ENCODE peak calls at places on chromosomes 12 and 14, in six cellular contexts. P, F, Q, M, G and K are unnamed samples.
A peak's percentile ranks its signal among the peaks of the same experiment; 100 is the strongest.

GRCh38 chr14:24390696-24391468 is 7.9 kb upstream of the NYNRIN start:
- DNase-seq in P (no peak), F (no peak), G (no peak), Q (no peak), M (no peak), K (no peak)

GRCh38 chr14:60594077-60594476 is 55.2 kb downstream of the SIX1 start:
- DNase-seq in F (no peak), M (no peak), P (no peak), Q (no peak), G (no peak), K (no peak)

GRCh38 chr12:54394281-54394719 is 9.8 kb upstream of the ZNF385A start:
- DNase-seq in G (peak; percentile 77), P (peak; percentile 68), Q (no peak), F (peak; percentile 96), M (no peak), K (peak; percentile 72)

GRCh38 chr12:105831372-105831771 is 307.4 kb downstream of the NUAK1 start:
- DNase-seq in P (no peak), G (no peak), M (no peak), Q (no peak), F (peak; percentile 4), K (no peak)

GRCh38 chr14:64107438-64107837 is 186.7 kb downstream of the ESR2 start:
- DNase-seq in F (no peak), M (no peak), Q (no peak), G (no peak), P (no peak), K (no peak)

GRCh38 chr12:106035421-106035820 is 103.3 kb downstream of the NUAK1 start:
- DNase-seq in Q (no peak), F (no peak), G (no peak), M (no peak), P (no peak), K (no peak)

GRCh38 chr12:26773313-26774104 is 59.5 kb downstream of the ITPR2 start:
- DNase-seq in Q (no peak), P (no peak), M (no peak), F (no peak), G (no peak), K (no peak)

GRCh38 chr12:19048943-19049342 is 80.6 kb upstream of the PLEKHA5 start:
- DNase-seq in M (no peak), Q (no peak), F (no peak), P (no peak), G (no peak), K (no peak)

GRCh38 chr12:1576410-1577240 is 17.8 kb downstream of the FBXL14 start:
- DNase-seq in P (no peak), F (peak; percentile 16), Q (peak; percentile 77), G (no peak), M (no peak), K (peak; percentile 94)

GRCh38 chr14:61107148-61107641 is 126.2 kb downstream of the SLC38A6 start:
- DNase-seq in P (no peak), F (no peak), G (peak; percentile 39), M (no peak), Q (peak; percentile 80), K (peak; percentile 86)

GRCh38 chr12:1608783-1609119 is 14.4 kb upstream of the FBXL14 start:
- DNase-seq in P (no peak), M (no peak), F (no peak), Q (no peak), G (no peak), K (peak; percentile 63)

GRCh38 chr12:22529281-22530060 is 14.9 kb downstream of the C2CD5 start:
- DNase-seq in M (no peak), P (peak; percentile 62), Q (no peak), G (no peak), F (peak; percentile 66), K (peak; percentile 22)

GRCh38 chr12:52949413-52950331 is 754 bp downstream of the KRT18 start:
- DNase-seq in Q (no peak), P (peak; percentile 95), G (no peak), F (peak; percentile 85), M (no peak), K (peak; percentile 79)

GRCh38 chr12:119669744-119670472 is 2.0 kb downstream of the PRKAB1 start:
- DNase-seq in M (no peak), P (no peak), F (no peak), Q (no peak), G (no peak), K (no peak)

GRCh38 chr14:96843137-96843536 is 46.0 kb downstream of the VRK1 start:
- DNase-seq in Q (no peak), F (no peak), G (no peak), M (no peak), P (no peak), K (no peak)

DNA sequence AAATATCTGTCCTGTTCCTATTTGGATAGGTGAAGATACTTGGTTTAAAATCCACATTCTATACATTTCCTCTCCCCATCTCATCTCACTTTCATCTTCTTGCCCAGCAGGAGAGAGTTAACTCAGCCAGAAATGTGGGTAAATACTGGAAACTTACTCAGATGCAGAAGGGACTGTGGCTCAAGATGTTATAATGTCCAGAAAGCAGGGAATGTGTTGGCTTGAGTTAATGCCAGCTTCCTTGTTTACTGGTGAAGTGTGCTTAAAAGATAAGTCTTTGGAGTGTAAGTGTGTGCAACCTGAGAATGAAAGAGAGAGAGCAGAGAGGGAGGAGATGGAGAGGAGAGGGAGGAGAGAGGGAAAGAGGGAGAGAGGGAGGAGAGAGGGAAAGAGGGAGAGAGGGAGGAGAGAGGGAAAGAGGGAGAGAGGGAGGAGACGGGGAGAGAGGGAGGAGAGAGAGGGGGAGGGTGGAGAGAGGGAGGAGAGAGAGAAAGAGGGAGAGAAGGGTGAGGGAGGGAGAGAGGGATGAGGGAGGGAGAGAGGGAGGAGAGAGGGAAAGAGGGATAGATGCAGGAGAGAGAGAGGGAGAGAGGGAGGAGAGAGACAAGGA is 22.0 kb upstream of the SNRPF start:
- DNase-seq in M (no peak), G (no peak), Q (no peak), P (peak; percentile 83), F (no peak), K (peak; percentile 78)
- H3K4me3 ChIP-seq in M (no peak overlapping the region), G (no peak overlapping the region), Q (no peak overlapping the region), P (peak overlapping the region; percentile 7), F (no peak overlapping the region), K (peak overlapping the region; percentile 33)

GRCh38 chr14:85234626-85235025 is 295.3 kb upstream of the FLRT2 start:
- DNase-seq in F (no peak), M (no peak), G (no peak), P (peak; percentile 26), Q (no peak), K (no peak)
- TF ChIP-seq CTCF in F (no peak), M (no peak), G (no peak), P (no peak), Q (no peak), K (no peak)

GRCh38 chr14:99273724-99274345 is 1.8 kb upstream of the BCL11B start:
- DNase-seq in P (peak; percentile 62), G (no peak), M (no peak), F (peak; percentile 42), Q (no peak), K (no peak)
- H3K4me3 ChIP-seq in P (peak overlapping the region; percentile 83), G (no peak overlapping the region), M (no peak overlapping the region), F (peak overlapping the region; percentile 79), Q (peak overlapping the region; percentile 36), K (peak overlapping the region; percentile 48)

GRCh38 chr12:83389237-83389996 is 702.7 kb downstream of the TMTC2 start:
- DNase-seq in Q (no peak), F (peak; percentile 80), P (peak; percentile 38), M (peak; percentile 66), G (no peak), K (no peak)
- TF ChIP-seq CTCF in Q (no peak), F (peak; percentile 66), P (peak; percentile 7), M (peak; percentile 26), G (no peak), K (no peak)

DNA sequence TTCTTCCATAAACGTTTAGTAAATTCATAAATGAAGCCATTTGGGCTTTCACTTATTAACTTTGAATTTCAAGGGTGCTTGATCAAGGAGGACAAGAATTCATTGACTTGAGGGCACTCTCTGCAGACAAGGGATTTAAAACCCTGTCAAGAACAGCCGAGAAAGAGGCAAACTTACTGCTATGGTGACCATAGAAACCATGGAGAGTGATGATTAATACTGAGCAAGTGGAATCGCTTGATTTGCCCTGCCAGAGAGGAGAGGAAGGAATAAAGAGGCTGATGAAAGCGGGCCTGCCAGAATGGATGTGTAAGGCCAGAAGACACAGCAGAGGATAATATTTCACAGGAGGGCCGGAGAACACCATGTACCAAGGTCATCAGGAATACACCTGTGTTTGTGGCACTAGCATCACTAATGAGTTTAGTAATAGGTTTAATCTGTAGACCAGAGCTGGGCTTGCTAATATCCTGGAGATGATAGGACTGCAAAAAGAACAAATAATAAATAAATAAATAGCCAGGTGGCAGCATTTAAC is 221.8 kb upstream of the DCN start:
- DNase-seq in M (no peak), P (no peak), G (no peak), Q (no peak), F (no peak), K (no peak)
- H3K4me3 ChIP-seq in M (no peak overlapping the region), P (no peak overlapping the region), G (no peak overlapping the region), Q (no peak overlapping the region), F (no peak overlapping the region), K (no peak overlapping the region)

DNA sequence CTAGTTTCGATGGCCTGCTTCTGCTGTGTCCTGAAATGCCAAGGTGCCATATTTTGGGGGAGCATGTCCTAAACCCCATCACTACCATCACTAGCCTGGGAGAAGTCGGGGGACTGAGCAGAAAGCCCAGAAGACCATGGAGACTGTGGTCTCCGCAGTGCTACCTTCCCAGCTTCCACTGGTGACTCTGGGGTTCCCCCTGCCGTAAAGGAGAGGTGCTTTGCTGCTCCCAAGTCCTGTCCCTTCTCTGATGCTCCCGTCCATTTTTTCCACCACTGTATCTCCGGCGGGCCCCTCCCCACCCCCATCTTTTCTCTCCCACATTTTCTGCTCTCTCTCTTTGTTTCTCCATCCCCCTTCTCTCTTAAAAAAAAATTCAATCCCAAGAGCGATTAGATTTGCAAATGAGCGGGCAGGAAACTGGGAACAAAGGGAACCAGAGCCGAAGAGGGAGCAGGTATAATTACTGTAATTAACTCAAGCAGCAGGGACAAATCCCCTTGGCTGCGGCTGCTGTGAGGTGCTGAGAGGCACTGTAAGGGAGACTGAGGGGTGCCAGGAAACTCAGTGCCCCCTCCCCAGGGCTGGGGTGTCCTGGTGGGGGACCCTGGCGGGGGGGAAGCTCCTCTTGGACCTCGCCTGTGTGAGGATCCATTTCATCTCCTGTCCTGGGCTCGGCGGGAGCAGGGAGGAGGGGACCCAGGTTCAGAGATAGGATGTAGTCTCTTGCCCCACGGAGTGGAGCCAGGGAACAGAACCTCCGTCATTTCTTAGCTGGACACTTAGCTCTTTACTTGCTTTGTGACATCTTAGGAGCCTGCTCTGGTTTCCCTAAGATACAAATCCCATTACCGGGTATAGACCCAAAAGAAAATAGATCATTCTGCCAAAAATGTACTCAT is 140.5 kb upstream of the NRXN3 start:
- DNase-seq in Q (no peak), P (no peak), G (no peak), M (no peak), F (peak; percentile 75), K (peak; percentile 8)
- TF ChIP-seq CTCF in Q (no peak), P (no peak), G (peak; percentile 17), M (no peak), F (no peak), K (peak; percentile 38)

GRCh38 chr12:57893460-57894353 is 47.2 kb upstream of the CTDSP2 start:
- DNase-seq in P (no peak), G (peak; percentile 85), F (peak; percentile 61), M (peak; percentile 78), Q (peak; percentile 100), K (peak; percentile 97)
- H3K4me3 ChIP-seq in P (no peak overlapping the region), G (no peak overlapping the region), F (no peak overlapping the region), M (no peak overlapping the region), Q (peak overlapping the region; percentile 14), K (peak overlapping the region; percentile 43)